ENCODE peak calls at places on chromosomes 3 and 15, in eight cellular contexts. Y is stomach; K is cardiac muscle cell; B is tibial nerve; S is transverse colon; R is CD4-positive, CD25-positive, alpha-beta regulatory T cell; D is A549; O is heart right ventricle. E is an unnamed sample.

GRCh38 chr3:107753494-107753893 is 230.7 kb downstream of the BBX start:
- DNase-seq in Y (peak; percentile 35), K (peak; percentile 52), B (peak; percentile 32), S (peak; percentile 29), R (peak; percentile 9), D (peak; percentile 43), O (no peak), E (no peak)

GRCh38 chr3:63279000-63279366 is 875 bp downstream of the SYNPR start:
- DNase-seq in Y (no peak), K (peak; percentile 60), B (no peak), S (no peak), R (no peak), D (no peak), O (no peak), E (no peak)

GRCh38 chr3:17357035-17357710 is 385.3 kb downstream of the TBC1D5 start:
- DNase-seq in Y (no peak), K (no peak), B (no peak), S (no peak), R (no peak), D (no peak), O (no peak), E (no peak)

GRCh38 chr3:140832883-140833282 is 108.8 kb upstream of the SLC25A36 start:
- DNase-seq in Y (no peak), K (no peak), B (no peak), S (no peak), R (no peak), D (no peak), O (no peak), E (no peak)

GRCh38 chr3:74267583-74268184 is 346.8 kb downstream of the CNTN3 start:
- DNase-seq in Y (no peak), K (peak; percentile 79), B (peak; percentile 59), S (peak; percentile 19), R (no peak), D (peak; percentile 51), O (peak; percentile 15), E (no peak)

GRCh38 chr3:40580494-40581091 is 55.8 kb downstream of the ZNF621 start:
- DNase-seq in Y (peak; percentile 56), K (peak; percentile 82), B (peak; percentile 66), S (peak; percentile 54), R (peak; percentile 50), D (peak; percentile 57), O (peak; percentile 62), E (peak; percentile 42)

GRCh38 chr3:103991461-103992115 is 1375.1 kb upstream of the ALCAM start:
- DNase-seq in Y (no peak), K (peak; percentile 34), B (no peak), S (no peak), R (no peak), D (peak; percentile 14), O (no peak), E (no peak)

GRCh38 chr3:53457068-53457467 is 37.3 kb upstream of the CACNA1D start:
- DNase-seq in Y (no peak), K (no peak), B (no peak), S (no peak), R (no peak), D (no peak), O (no peak), E (no peak)

GRCh38 chr3:178392553-178392952 is 143.7 kb upstream of the KCNMB2 start:
- DNase-seq in Y (no peak), K (no peak), B (no peak), S (no peak), R (no peak), D (no peak), O (no peak), E (no peak)

GRCh38 chr15:77022646-77023575 is 28.0 kb downstream of the PSTPIP1 start:
- DNase-seq in Y (no peak), K (no peak), B (no peak), S (no peak), R (no peak), D (no peak), O (no peak), E (no peak)

GRCh38 chr3:17979248-17979647 is 236.8 kb upstream of the TBC1D5 start:
- DNase-seq in Y (no peak), K (peak; percentile 47), B (no peak), S (peak; percentile 8), R (no peak), D (peak; percentile 26), O (no peak), E (no peak)

GRCh38 chr3:150761831-150762661 is 923 bp downstream of the SIAH2 start:
- DNase-seq in Y (peak; percentile 64), K (peak; percentile 69), B (peak; percentile 65), S (peak; percentile 63), R (peak; percentile 42), D (peak; percentile 65), O (peak; percentile 61), E (no peak)
- H3K4me1 ChIP-seq in Y (peaks cover 56% of the 10 kb centered on the region), K (peaks cover 29% of the 10 kb centered on the region), B (no peaks in the 10 kb centered on the region), S (peaks cover 60% of the 10 kb centered on the region), R (peaks cover 59% of the 10 kb centered on the region), D (peaks cover 24% of the 10 kb centered on the region), O (peaks cover 4% of the 10 kb centered on the region), E (peaks cover 15% of the 10 kb centered on the region)

GRCh38 chr3:105353485-105354161 is 13.1 kb upstream of the ALCAM start:
- DNase-seq in Y (no peak), K (peak; percentile 20), B (no peak), S (no peak), R (no peak), D (peak; percentile 17), O (no peak), E (no peak)

GRCh38 chr3:105354429-105354828 is 12.3 kb upstream of the ALCAM start:
- DNase-seq in Y (no peak), K (peak; percentile 18), B (no peak), S (no peak), R (no peak), D (no peak), O (no peak), E (no peak)

GRCh38 chr3:105355355-105356063 is 11.2 kb upstream of the ALCAM start:
- DNase-seq in Y (no peak), K (no peak), B (no peak), S (no peak), R (no peak), D (no peak), O (no peak), E (no peak)

GRCh38 chr3:105351821-105352220 is 14.9 kb upstream of the ALCAM start:
- DNase-seq in Y (no peak), K (no peak), B (no peak), S (no peak), R (no peak), D (no peak), O (no peak), E (no peak)

GRCh38 chr3:105352976-105353375 is 13.7 kb upstream of the ALCAM start:
- DNase-seq in Y (no peak), K (no peak), B (no peak), S (no peak), R (no peak), D (no peak), O (no peak), E (no peak)
- H3K4me1 ChIP-seq in Y (peaks cover 10% of the 10 kb centered on the region), K (no peaks in the 10 kb centered on the region), B (no peaks in the 10 kb centered on the region), S (no peaks in the 10 kb centered on the region), R (no peaks in the 10 kb centered on the region), D (peaks cover 9% of the 10 kb centered on the region), O (no peaks in the 10 kb centered on the region), E (no peaks in the 10 kb centered on the region)

GRCh38 chr3:38130631-38131065 is 6.3 kb downstream of the ACAA1 start:
- DNase-seq in Y (peak; percentile 23), K (no peak), B (no peak), S (peak; percentile 48), R (no peak), D (no peak), O (no peak), E (no peak)

GRCh38 chr3:38130219-38130618 is 6.7 kb downstream of the ACAA1 start:
- DNase-seq in Y (no peak), K (no peak), B (no peak), S (no peak), R (no peak), D (no peak), O (no peak), E (no peak)

GRCh38 chr3:38133209-38133556 is 3.7 kb downstream of the ACAA1 start:
- DNase-seq in Y (no peak), K (no peak), B (no peak), S (peak; percentile 5), R (no peak), D (no peak), O (no peak), E (no peak)

GRCh38 chr3:38133557-38134405 is 3.1 kb downstream of the ACAA1 start:
- DNase-seq in Y (peak; percentile 42), K (no peak), B (no peak), S (peak; percentile 46), R (no peak), D (no peak), O (no peak), E (no peak)

DNA sequence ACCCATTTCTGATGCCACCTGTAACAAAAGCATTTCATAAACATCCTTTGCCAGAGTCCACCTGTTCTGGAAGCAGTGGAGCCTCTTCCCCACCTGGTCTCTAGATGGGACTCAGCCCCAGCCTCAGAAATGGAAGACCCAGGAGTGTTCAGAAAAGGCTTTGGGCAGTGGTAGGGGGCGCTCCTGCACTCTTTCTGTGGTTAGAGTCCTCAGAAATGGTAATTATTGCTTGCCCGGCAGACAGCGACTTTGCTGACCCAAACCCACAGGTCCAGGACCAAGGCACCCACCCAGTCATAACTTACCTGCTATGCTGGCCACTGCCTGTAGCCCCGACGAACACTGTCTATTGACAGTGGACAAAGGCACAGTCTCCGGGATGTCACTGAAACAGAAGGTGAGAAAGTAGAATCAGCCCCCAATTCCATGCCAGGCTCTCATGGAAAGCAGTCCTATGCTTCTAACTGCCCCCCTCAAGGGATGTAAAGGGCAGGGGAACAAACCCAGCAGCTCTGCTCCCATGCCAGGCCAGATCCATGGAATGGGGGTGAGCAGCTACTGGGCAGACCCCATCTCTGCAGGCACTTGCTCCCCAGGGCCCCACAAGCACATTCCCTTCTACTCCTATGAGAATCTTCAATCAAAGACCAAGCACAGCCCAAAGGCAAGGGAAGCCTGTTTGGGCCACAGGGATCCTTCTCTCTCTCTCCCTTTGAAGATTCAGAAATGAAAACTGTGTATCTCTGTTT is 5.1 kb downstream of the ACAA1 start:
- DNase-seq in Y (peak; percentile 25), K (peak; percentile 59), B (no peak), S (peak; percentile 31), R (no peak), D (peak; percentile 53), O (no peak), E (no peak)
- H3K4me1 ChIP-seq in Y (peaks cover 79% of the 10 kb centered on the region), K (peaks cover 11% of the 10 kb centered on the region), B (no peaks in the 10 kb centered on the region), S (peaks cover 53% of the 10 kb centered on the region), R (peaks cover 29% of the 10 kb centered on the region), D (peaks cover 20% of the 10 kb centered on the region), O (no peaks in the 10 kb centered on the region), E (peaks cover 12% of the 10 kb centered on the region)

GRCh38 chr3:123781571-123782275 is 102.4 kb downstream of the MYLK start:
- DNase-seq in Y (no peak), K (no peak), B (no peak), S (no peak), R (no peak), D (no peak), O (no peak), E (no peak)

GRCh38 chr3:123779646-123780231 is 104.4 kb downstream of the MYLK start:
- DNase-seq in Y (no peak), K (no peak), B (no peak), S (no peak), R (no peak), D (no peak), O (no peak), E (no peak)

GRCh38 chr3:123780656-123781055 is 103.5 kb downstream of the MYLK start:
- DNase-seq in Y (no peak), K (no peak), B (no peak), S (no peak), R (no peak), D (no peak), O (no peak), E (no peak)

GRCh38 chr3:123782488-123782887 is 101.6 kb downstream of the MYLK start:
- DNase-seq in Y (no peak), K (no peak), B (no peak), S (no peak), R (no peak), D (no peak), O (no peak), E (no peak)

GRCh38 chr3:123781138-123781537 is 103.0 kb downstream of the MYLK start:
- DNase-seq in Y (no peak), K (no peak), B (no peak), S (no peak), R (no peak), D (no peak), O (no peak), E (no peak)
- H3K4me1 ChIP-seq in Y (peaks cover 24% of the 10 kb centered on the region), K (no peaks in the 10 kb centered on the region), B (no peaks in the 10 kb centered on the region), S (peaks cover 64% of the 10 kb centered on the region), R (no peaks in the 10 kb centered on the region), D (peaks cover 26% of the 10 kb centered on the region), O (no peaks in the 10 kb centered on the region), E (no peaks in the 10 kb centered on the region)